ENCODE peak calls at places on chromosomes 3 and 15, in six cellular contexts. L is H1, O is H9, E is IMR-90, N is mesenchymal stem cell, R is trophoblast cell. Z is an unnamed sample.

GRCh38 chr3:102057781-102058421 is 208.6 kb downstream of the NFKBIZ start:
- DNase-seq in L (no peak), O (no peak), E (no peak), N (no peak), R (no peak), Z (no peak)

GRCh38 chr3:20575153-20575552 is 389.1 kb upstream of the SGO1 start:
- DNase-seq in L (no peak), O (no peak), E (peak; percentile 78), N (peak; percentile 45), R (no peak), Z (no peak)

GRCh38 chr3:32502089-32502943 is at the start of gene CMTM6:
- DNase-seq in L (no peak), O (peak; percentile 89), E (peak; percentile 80), N (peak; percentile 92), R (peak; percentile 78), Z (peak; percentile 71)

GRCh38 chr15:88378259-88378658 is 88.9 kb downstream of the MRPL46 start:
- DNase-seq in L (no peak), O (no peak), E (peak; percentile 37), N (no peak), R (peak; percentile 89), Z (no peak)

GRCh38 chr15:60905587-60905986 is 323.5 kb downstream of the RORA start:
- DNase-seq in L (no peak), O (peak; percentile 45), E (no peak), N (no peak), R (no peak), Z (no peak)

GRCh38 chr3:195829897-195830254 is 18.1 kb upstream of the MUC4 start:
- DNase-seq in L (no peak), O (no peak), E (no peak), N (no peak), R (no peak), Z (no peak)

GRCh38 chr3:100629728-100630127 is 20.3 kb downstream of the ADGRG7 start:
- DNase-seq in L (no peak), O (no peak), E (no peak), N (no peak), R (no peak), Z (no peak)

GRCh38 chr15:99239545-99240198 is 9.7 kb downstream of the TTC23 start:
- DNase-seq in L (no peak), O (no peak), E (peak; percentile 59), N (peak; percentile 36), R (no peak), Z (no peak)

GRCh38 chr3:30679045-30679444 is 72.6 kb downstream of the TGFBR2 start:
- DNase-seq in L (no peak), O (no peak), E (no peak), N (no peak), R (no peak), Z (no peak)

GRCh38 chr3:30675006-30675405 is 68.6 kb downstream of the TGFBR2 start:
- DNase-seq in L (no peak), O (no peak), E (no peak), N (no peak), R (no peak), Z (no peak)

GRCh38 chr3:30676424-30677346 is 70.3 kb downstream of the TGFBR2 start:
- DNase-seq in L (no peak), O (no peak), E (no peak), N (no peak), R (no peak), Z (no peak)

GRCh38 chr3:30675774-30676173 is 69.4 kb downstream of the TGFBR2 start:
- DNase-seq in L (no peak), O (no peak), E (no peak), N (no peak), R (no peak), Z (no peak)

GRCh38 chr3:30677347-30677685 is 70.9 kb downstream of the TGFBR2 start:
- DNase-seq in L (no peak), O (no peak), E (no peak), N (no peak), R (no peak), Z (no peak)
- H4K91ac ChIP-seq in L (no peak overlapping the region), O (no peak overlapping the region), E (no peak overlapping the region), N (no peak overlapping the region), R (no peak overlapping the region), Z (no peak overlapping the region)

GRCh38 chr15:92429378-92430066 is 35.8 kb downstream of the ST8SIA2 start:
- DNase-seq in L (no peak), O (no peak), E (peak; percentile 61), N (peak; percentile 64), R (no peak), Z (peak; percentile 24)
- H3K27me3 ChIP-seq in L (no peaks in the 10 kb centered on the region), O (no peaks in the 10 kb centered on the region), E (no peaks in the 10 kb centered on the region), N (no peaks in the 10 kb centered on the region), R (no peaks in the 10 kb centered on the region), Z (no peaks in the 10 kb centered on the region)

GRCh38 chr3:150407818-150408231 is 273 bp upstream of the TSC22D2 start:
- DNase-seq in L (no peak), O (peak; percentile 28), E (peak; percentile 74), N (peak; percentile 93), R (no peak), Z (no peak)
- H4K91ac ChIP-seq in L (no peak overlapping the region), O (no peak overlapping the region), E (peak overlapping the region; percentile 78), N (no peak overlapping the region), R (no peak overlapping the region), Z (no peak overlapping the region)

DNA sequence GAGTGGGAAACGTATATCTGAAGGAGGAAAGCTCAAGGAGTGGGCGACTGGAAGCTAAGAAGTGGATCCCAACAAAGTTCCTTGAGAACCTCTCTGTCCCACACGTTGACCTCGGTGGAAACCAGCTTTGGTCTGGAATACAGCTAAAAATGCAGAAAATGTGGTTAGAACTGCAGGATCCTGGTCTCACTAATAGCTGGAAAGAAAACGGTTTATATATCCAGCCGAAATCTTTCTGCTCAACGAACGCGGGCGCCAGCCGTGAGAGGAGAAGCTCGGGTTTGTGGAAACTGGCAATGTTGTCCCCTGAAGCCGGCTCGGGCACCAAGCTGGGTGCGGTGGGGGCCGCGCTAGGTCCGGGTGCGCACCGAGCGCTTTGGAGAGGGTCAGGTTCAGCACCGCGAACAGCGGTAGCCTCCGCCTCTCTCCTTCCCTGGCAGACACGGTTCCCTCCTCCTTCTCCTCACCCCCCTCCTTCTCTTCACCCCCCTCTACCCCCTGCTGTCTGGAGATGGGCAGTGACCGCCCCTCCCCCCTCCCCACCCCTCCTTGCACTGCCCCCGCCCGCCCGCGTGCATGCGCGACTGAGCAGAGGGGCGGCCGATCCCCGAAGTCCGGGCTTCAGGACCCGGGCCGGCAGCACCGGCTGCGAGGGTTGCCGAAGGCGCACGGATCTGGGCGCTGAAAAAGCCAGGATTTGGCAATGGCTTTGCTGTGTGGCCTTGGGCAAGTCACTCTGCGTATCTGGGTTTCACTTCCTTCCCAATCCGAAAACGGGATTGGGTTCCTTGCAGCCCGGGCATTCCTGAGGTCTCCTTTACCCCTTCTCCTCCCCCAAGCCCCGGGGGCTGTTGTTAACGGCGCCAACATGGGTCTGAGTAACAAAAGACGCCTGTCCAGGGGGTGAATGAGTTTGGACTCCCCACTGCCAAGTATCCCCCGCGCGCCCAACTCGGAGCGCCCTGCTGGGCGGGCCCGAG is at the start of gene SKOR1:
- DNase-seq in L (no peak), O (peak; percentile 80), E (peak; percentile 37), N (peak; percentile 54), R (peak; percentile 8), Z (no peak)
- H3K27me3 ChIP-seq in L (peaks cover 98% of the 10 kb centered on the region), O (peaks cover 93% of the 10 kb centered on the region), E (peaks cover 94% of the 10 kb centered on the region), N (peaks cover 86% of the 10 kb centered on the region), R (peaks cover 97% of the 10 kb centered on the region), Z (peaks cover 99% of the 10 kb centered on the region)

GRCh38 chr3:27939940-27940339 is 217.8 kb upstream of the EOMES start:
- DNase-seq in L (peak; percentile 34), O (peak; percentile 67), E (peak; percentile 21), N (peak; percentile 1), R (peak; percentile 10), Z (peak; percentile 6)

GRCh38 chr3:27943106-27943505 is 221.0 kb upstream of the EOMES start:
- DNase-seq in L (no peak), O (peak; percentile 64), E (no peak), N (no peak), R (no peak), Z (no peak)

GRCh38 chr3:27939510-27939909 is 217.4 kb upstream of the EOMES start:
- DNase-seq in L (no peak), O (no peak), E (no peak), N (no peak), R (no peak), Z (no peak)

GRCh38 chr3:27945229-27945628 is 223.1 kb upstream of the EOMES start:
- DNase-seq in L (no peak), O (no peak), E (no peak), N (no peak), R (no peak), Z (no peak)
- H4K91ac ChIP-seq in L (no peak overlapping the region), O (no peak overlapping the region), E (no peak overlapping the region), N (no peak overlapping the region), R (no peak overlapping the region), Z (no peak overlapping the region)